ENCODE peak calls at places on chromosomes 3 and 15, in five cellular contexts. T is stimulated activated CD4-positive, alpha-beta T cell treated with anti-CD3 and anti-CD28 coated beads, Interleukin-2, amount 100 ng/mL, for 48 hours; Z is M059J; L is activated CD4-positive, CD25-positive, alpha-beta regulatory T cell; Y is uterus. U is an unnamed sample.

GRCh38 chr3:12044860-12045259 is 40.7 kb downstream of the SYN2 start:
- DNase-seq in Z (no peak), T (no peak), Y (no peak), L (no peak), U (no peak)

GRCh38 chr3:151766454-151766853 is 32.7 kb downstream of the AADACL2 start:
- DNase-seq in Z (peak), Y (no peak), T (no peak), L (no peak), U (no peak)

GRCh38 chr15:66233487-66234415 is 19.8 kb downstream of the MEGF11 start:
- DNase-seq in Y (no peak), Z (peak), L (no peak), T (no peak), U (no peak)

GRCh38 chr15:58564967-58565366 is 133.2 kb downstream of the LIPC start:
- DNase-seq in Y (no peak), T (no peak), Z (no peak), L (no peak), U (no peak)

GRCh38 chr15:61994216-61994615 is 66.0 kb downstream of the VPS13C start:
- DNase-seq in L (no peak), Z (peak), T (no peak), Y (no peak), U (no peak)

GRCh38 chr15:75360391-75360790 is 8.0 kb downstream of the MAN2C1 start:
- DNase-seq in Y (no peak), L (no peak), Z (no peak), T (no peak), U (no peak)

GRCh38 chr3:172367205-172368105 is 80.8 kb downstream of the GHSR start:
- DNase-seq in Z (peak), L (no peak), Y (no peak), T (no peak), U (no peak)

GRCh38 chr3:70021267-70021666 is 21.7 kb downstream of the SAMMSON start:
- DNase-seq in Z (no peak), Y (no peak), L (no peak), T (no peak), U (no peak)

U was measured in gastrocnemius medialis.